ENCODE peak calls at places on chromosomes 2 and 18, in five cellular contexts. G is HCT116, H is bronchial epithelial cell, Z is thoracic aorta, I is tibial nerve. J is an unnamed sample. For H3K27me3, the result is how much of the 10 kb centered on the place peaks cover.

GRCh38 chr2:161946489-161947107 is 127.4 kb downstream of the DPP4 start:
- DNase-seq in G (peak), H (peak), Z (no peak), I (no peak), J (no peak)

GRCh38 chr18:38025433-38026038 is 459.9 kb upstream of the CELF4 start:
- DNase-seq in G (no peak), H (peak), Z (no peak), I (no peak), J (no peak)

GRCh38 chr2:204550738-204551137 is 5.5 kb downstream of the PARD3B start:
- DNase-seq in G (no peak), H (peak), Z (no peak), I (no peak), J (no peak)

GRCh38 chr18:12424252-12424651 is 16.5 kb downstream of the PRELID3A start:
- DNase-seq in G (no peak), H (no peak), Z (no peak), I (no peak), J (no peak)

GRCh38 chr18:51417643-51418483 is 220.4 kb upstream of the MEX3C start:
- DNase-seq in G (no peak), H (no peak), Z (no peak), I (no peak), J (no peak)

GRCh38 chr18:77000527-77000926 is 132.1 kb downstream of the MBP start:
- DNase-seq in G (no peak), H (peak), Z (no peak), I (peak), J (peak)

GRCh38 chr2:239042046-239042445 is 194.2 kb downstream of the TWIST2 start:
- DNase-seq in G (no peak), H (no peak), Z (no peak), I (no peak), J (no peak)

GRCh38 chr2:227817940-227818568 is 4.4 kb downstream of the CCL20 start:
- DNase-seq in G (peak), H (peak), Z (peak), I (peak), J (peak)

GRCh38 chr18:26357960-26358359 is 131.7 kb downstream of the TAF4B start:
- DNase-seq in G (no peak), H (no peak), Z (no peak), I (no peak), J (no peak)

GRCh38 chr2:179428659-179429058 is 164.0 kb upstream of the SESTD1 start:
- DNase-seq in G (no peak), H (no peak), Z (no peak), I (peak), J (no peak)

GRCh38 chr2:37551783-37552182 is 119.7 kb downstream of the CDC42EP3 start:
- DNase-seq in G (no peak), H (no peak), Z (no peak), I (no peak), J (no peak)

GRCh38 chr2:37569986-37570688 is 101.3 kb downstream of the CDC42EP3 start:
- DNase-seq in G (no peak), H (peak), Z (no peak), I (no peak), J (no peak)

GRCh38 chr18:56574827-56575226 is 63.6 kb downstream of the TXNL1 start:
- DNase-seq in G (no peak), H (no peak), Z (no peak), I (no peak), J (no peak)

GRCh38 chr2:28463893-28464292 is 32.0 kb upstream of the PLB1 start:
- DNase-seq in G (no peak), H (no peak), Z (no peak), I (no peak), J (no peak)

GRCh38 chr2:234164499-234165409 is 114.3 kb downstream of the SPP2 start:
- DNase-seq in G (no peak), H (no peak), Z (no peak), I (no peak), J (peak)

GRCh38 chr2:207142461-207142860 is 23.3 kb downstream of the KLF7 start:
- DNase-seq in G (no peak), H (no peak), Z (no peak), I (no peak), J (no peak)

GRCh38 chr2:121368841-121369240 is 83.8 kb upstream of the TFCP2L1 start:
- DNase-seq in G (no peak), H (no peak), Z (no peak), I (no peak), J (no peak)

GRCh38 chr2:105184420-105184819 is 57.1 kb upstream of the GPR45 start:
- DNase-seq in G (no peak), H (no peak), Z (no peak), I (no peak), J (no peak)

GRCh38 chr18:45793295-45793965 is 32.0 kb upstream of the SIGLEC15 start:
- DNase-seq in G (peak), H (peak), Z (no peak), I (no peak), J (no peak)

GRCh38 chr2:39435254-39435653 is 1.8 kb downstream of the MAP4K3 start:
- DNase-seq in G (no peak), H (no peak), Z (no peak), I (no peak), J (no peak)

GRCh38 chr2:101803945-101804696 is 106.6 kb downstream of the MAP4K4 start:
- DNase-seq in G (no peak), H (no peak), Z (no peak), I (no peak), J (no peak)

GRCh38 chr2:48017136-48017535 is 110.8 kb upstream of the FBXO11 start:
- DNase-seq in G (no peak), H (no peak), Z (no peak), I (no peak), J (no peak)

GRCh38 chr2:48016620-48017019 is 110.3 kb upstream of the FBXO11 start:
- DNase-seq in G (peak), H (no peak), Z (no peak), I (no peak), J (no peak)

DNA sequence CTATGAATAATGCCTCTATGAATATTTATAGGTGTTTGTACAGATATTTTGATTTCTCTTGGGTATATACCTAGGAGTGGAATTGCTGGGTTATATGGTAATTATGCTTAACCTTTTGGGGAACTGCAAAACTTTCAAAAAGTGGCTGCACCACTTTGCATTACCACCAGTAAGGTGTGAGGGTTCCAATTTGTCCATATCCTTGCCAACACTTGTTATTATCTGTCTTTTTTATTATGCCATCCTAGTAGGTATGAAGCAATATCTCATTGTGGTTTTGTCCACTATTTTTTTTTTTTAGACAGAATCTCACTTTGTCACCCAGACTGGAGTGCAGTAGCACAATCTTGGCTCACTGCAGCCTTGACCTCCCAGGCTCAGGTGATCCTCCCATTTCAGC is 112.2 kb upstream of the FBXO11 start:
- DNase-seq in G (no peak), H (no peak), Z (no peak), I (no peak), J (no peak)
- H3K27me3 ChIP-seq in G (under half), H (under half), Z (under half), I (under half), J (under half)

GRCh38 chr18:13445241-13445897 is 226.8 kb downstream of the LDLRAD4 start:
- DNase-seq in G (no peak), H (no peak), Z (no peak), I (no peak), J (no peak)

GRCh38 chr18:13441731-13442130 is 223.2 kb downstream of the LDLRAD4 start:
- DNase-seq in G (no peak), H (no peak), Z (no peak), I (no peak), J (no peak)

GRCh38 chr18:13442451-13442850 is 223.9 kb downstream of the LDLRAD4 start:
- DNase-seq in G (no peak), H (no peak), Z (no peak), I (no peak), J (no peak)

GRCh38 chr18:13444430-13445240 is 226.1 kb downstream of the LDLRAD4 start:
- DNase-seq in G (no peak), H (no peak), Z (no peak), I (no peak), J (no peak)

DNA sequence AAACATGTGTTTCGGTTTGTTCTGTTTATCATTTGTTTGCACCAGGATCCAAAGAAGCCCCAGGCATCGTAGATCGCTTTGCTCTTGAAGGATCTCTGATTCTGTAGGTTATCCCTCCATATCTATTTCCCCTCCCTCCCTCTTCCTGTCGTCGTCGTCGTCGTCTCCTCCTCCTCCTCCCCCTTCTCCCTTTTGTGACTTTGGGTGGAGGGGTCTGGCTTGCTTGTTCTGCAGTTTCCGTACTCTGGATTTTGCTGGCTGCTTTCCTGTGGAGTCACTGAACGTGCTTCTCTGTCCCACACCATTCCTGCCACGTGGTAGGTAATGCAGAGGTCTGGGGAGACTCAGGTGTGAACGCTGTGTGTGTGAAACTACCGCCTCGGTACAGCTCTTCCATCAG is 225.0 kb downstream of the LDLRAD4 start:
- DNase-seq in G (no peak), H (no peak), Z (no peak), I (no peak), J (no peak)
- H3K27me3 ChIP-seq in G (under half), H (under half), Z (under half), I (under half), J (under half)

GRCh38 chr2:26811791-26812454 is 26.1 kb downstream of the CENPA start:
- DNase-seq in G (no peak), H (no peak), Z (no peak), I (no peak), J (no peak)
- H3K27me3 ChIP-seq in G (under half), H (under half), Z (under half), I (under half), J (under half)

GRCh38 chr2:172100080-172101007 is 2.4 kb downstream of the DLX2 start:
- DNase-seq in G (no peak), H (no peak), Z (no peak), I (no peak), J (no peak)
- H3K27me3 ChIP-seq in G (under half), H (under half), Z (half or more), I (half or more), J (half or more)

DNA sequence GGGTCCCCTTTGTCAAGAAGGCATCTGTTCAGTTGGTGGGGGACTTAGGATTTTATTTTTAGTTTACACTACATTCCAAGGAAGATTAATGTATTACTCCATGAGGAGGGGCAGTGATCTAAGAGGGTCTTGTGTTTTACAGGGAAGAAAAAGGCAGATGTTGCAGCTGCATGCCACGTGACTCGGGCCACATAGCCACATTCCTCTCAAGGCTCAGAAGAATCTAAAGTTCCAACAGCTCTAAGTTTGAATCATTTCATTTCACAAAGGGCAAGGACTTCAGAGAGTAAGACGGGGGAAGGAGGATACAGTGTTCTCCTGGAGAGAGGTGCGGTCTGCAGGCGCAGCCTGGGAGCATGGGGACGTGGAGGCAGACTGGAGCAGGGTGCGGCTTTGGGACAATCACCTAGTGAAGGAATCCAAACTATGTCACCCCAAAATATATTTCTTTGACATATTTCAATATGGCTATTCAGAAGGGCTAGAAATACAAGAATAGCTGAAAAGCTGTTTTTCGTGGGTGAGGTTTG is 165.3 kb upstream of the NDUFV2 start:
- DNase-seq in G (no peak), H (no peak), Z (no peak), I (no peak), J (no peak)
- H3K27me3 ChIP-seq in G (under half), H (under half), Z (under half), I (under half), J (under half)

GRCh38 chr2:231946241-231946814 is 15.2 kb upstream of the DIS3L2 start:
- DNase-seq in G (no peak), H (no peak), Z (no peak), I (no peak), J (no peak)
- H3K27me3 ChIP-seq in G (under half), H (under half), Z (under half), I (under half), J (under half)

J was measured in CD8-positive, alpha-beta T cell.